ENCODE peak calls at places on chromosomes 7 and 10, in five cellular contexts. One of them, this sample, is unnamed.

GRCh38 chr10:113062977-113063967 is 113.2 kb downstream of the TCF7L2 start:
- DNase-seq in HuH-7.5: no peak
- DNase-seq in NCI-H2081 treated with DMSO at 0.1 percent for 48 hours: no peak
- DNase-seq in cortex of kidney: no peak
- DNase-seq in NCI-H1417: no peak
- DNase-seq in this sample: no peak

GRCh38 chr10:103663802-103664201 is 170.3 kb downstream of the NEURL1 start:
- DNase-seq in cortex of kidney: no peak
- DNase-seq in HuH-7.5: no peak
- DNase-seq in NCI-H2081 treated with DMSO at 0.1 percent for 48 hours: peak; percentile 32
- DNase-seq in NCI-H1417: no peak
- DNase-seq in this sample: no peak

GRCh38 chr7:130721486-130722277 is 12.3 kb downstream of the KLF14 start:
- DNase-seq in HuH-7.5: peak; percentile 18
- DNase-seq in NCI-H1417: peak; percentile 72
- DNase-seq in cortex of kidney: no peak
- DNase-seq in NCI-H2081 treated with DMSO at 0.1 percent for 48 hours: no peak
- DNase-seq in this sample: no peak

GRCh38 chr10:28179490-28180099 is 123.3 kb downstream of the MPP7 start:
- DNase-seq in NCI-H2081 treated with DMSO at 0.1 percent for 48 hours: peak; percentile 5
- DNase-seq in cortex of kidney: no peak
- DNase-seq in NCI-H1417: peak; percentile 48
- DNase-seq in HuH-7.5: peak; percentile 15
- DNase-seq in this sample: peak; percentile 66

GRCh38 chr7:80711521-80711920 is 73.1 kb downstream of the CD36 start:
- DNase-seq in NCI-H2081 treated with DMSO at 0.1 percent for 48 hours: no peak
- DNase-seq in HuH-7.5: no peak
- DNase-seq in NCI-H1417: no peak
- DNase-seq in cortex of kidney: no peak
- DNase-seq in this sample: no peak

GRCh38 chr7:38975944-38976392 is 1.7 kb upstream of the POU6F2 start:
- DNase-seq in NCI-H1417: no peak
- DNase-seq in cortex of kidney: no peak
- DNase-seq in HuH-7.5: no peak
- DNase-seq in NCI-H2081 treated with DMSO at 0.1 percent for 48 hours: no peak
- DNase-seq in this sample: no peak

GRCh38 chr10:22252286-22252800 is 34.5 kb upstream of the EBLN1 start:
- DNase-seq in HuH-7.5: no peak
- DNase-seq in NCI-H1417: peak; percentile 21
- DNase-seq in NCI-H2081 treated with DMSO at 0.1 percent for 48 hours: no peak
- DNase-seq in cortex of kidney: no peak
- DNase-seq in this sample: no peak

GRCh38 chr10:794382-794956 is 105.0 kb upstream of the DIP2C start:
- DNase-seq in NCI-H2081 treated with DMSO at 0.1 percent for 48 hours: no peak
- DNase-seq in HuH-7.5: peak; percentile 38
- DNase-seq in NCI-H1417: peak; percentile 3
- DNase-seq in cortex of kidney: no peak
- DNase-seq in this sample: peak; percentile 88

GRCh38 chr10:44974082-44974627 is 4.5 kb downstream of the DEPP1 start:
- DNase-seq in NCI-H1417: no peak
- DNase-seq in NCI-H2081 treated with DMSO at 0.1 percent for 48 hours: no peak
- DNase-seq in HuH-7.5: no peak
- DNase-seq in cortex of kidney: no peak
- DNase-seq in this sample: no peak

This sample was measured in T47D.